ENCODE peak calls at places on chromosomes 6 and 20, in four cellular contexts. B is GM12878, O is HepG2, D is K562. I is an unnamed sample.

GRCh38 chr20:31572042-31572700 is 32.9 kb upstream of the ID1 start:
- DNase-seq in B (no peak), O (no peak), D (no peak), I (no peak)

GRCh38 chr6:26329763-26330511 is 35.1 kb upstream of the BTN3A2 start:
- DNase-seq in D (peak), B (no peak), O (peak), I (no peak)

GRCh38 chr20:55211481-55211880 is 736.1 kb downstream of the DOK5 start:
- DNase-seq in D (no peak), O (no peak), B (no peak), I (no peak)

GRCh38 chr6:170206931-170207431 is 83.9 kb downstream of the DLL1 start:
- DNase-seq in B (no peak), D (no peak), O (no peak), I (no peak)

GRCh38 chr6:40789143-40789764 is 202.1 kb upstream of the LRFN2 start:
- DNase-seq in B (no peak), O (no peak), D (no peak), I (no peak)

GRCh38 chr20:64079273-64080012 is at the start of gene RGS19:
- DNase-seq in O (peak), D (peak), B (no peak), I (peak)

GRCh38 chr6:36131517-36132220 is 1.4 kb downstream of the MAPK13 start:
- DNase-seq in D (peak), O (peak), B (peak), I (no peak)

GRCh38 chr6:10595731-10596664 is 74.8 kb downstream of the GCNT2 start:
- DNase-seq in B (no peak), O (no peak), D (no peak), I (no peak)

GRCh38 chr6:161462148-161462547 is 188.3 kb upstream of the AGPAT4 start:
- DNase-seq in D (no peak), B (no peak), O (no peak), I (peak)

GRCh38 chr6:169738204-169738971 is 13.0 kb downstream of the DYNLT2 start:
- DNase-seq in O (no peak), B (no peak), D (no peak), I (no peak)

GRCh38 chr20:53613748-53614147 is 20.1 kb upstream of the ZNF217 start:
- DNase-seq in O (no peak), D (no peak), B (no peak), I (no peak)
- TF ChIP-seq POLR2AphosphoS2 in O (no peak), D (no peak), B (no peak), I (no peak)

DNA sequence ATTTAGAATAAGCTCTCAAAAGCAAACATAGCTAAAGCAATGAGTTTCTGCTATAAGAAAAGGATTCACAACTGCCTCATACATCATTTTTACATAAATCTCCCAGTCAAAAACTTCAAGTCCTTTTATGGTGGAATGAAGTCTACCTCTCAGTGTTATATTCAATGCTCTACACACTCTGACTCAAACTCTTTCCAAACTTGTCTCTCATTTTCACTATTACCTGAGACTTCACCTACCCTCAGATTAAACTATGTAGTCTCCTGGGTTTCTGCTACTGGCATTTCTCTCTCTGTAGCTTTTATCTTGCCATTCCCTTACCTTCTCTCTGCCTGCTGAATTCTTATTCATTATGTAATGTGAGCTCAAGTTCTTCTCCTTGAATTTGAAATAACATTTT is 11.4 kb downstream of the KIAA0408 start:
- DNase-seq in D (no peak), B (no peak), O (no peak), I (no peak)
- TF ChIP-seq POLR2AphosphoS2 in D (no peak), B (no peak), O (no peak), I (no peak)

DNA sequence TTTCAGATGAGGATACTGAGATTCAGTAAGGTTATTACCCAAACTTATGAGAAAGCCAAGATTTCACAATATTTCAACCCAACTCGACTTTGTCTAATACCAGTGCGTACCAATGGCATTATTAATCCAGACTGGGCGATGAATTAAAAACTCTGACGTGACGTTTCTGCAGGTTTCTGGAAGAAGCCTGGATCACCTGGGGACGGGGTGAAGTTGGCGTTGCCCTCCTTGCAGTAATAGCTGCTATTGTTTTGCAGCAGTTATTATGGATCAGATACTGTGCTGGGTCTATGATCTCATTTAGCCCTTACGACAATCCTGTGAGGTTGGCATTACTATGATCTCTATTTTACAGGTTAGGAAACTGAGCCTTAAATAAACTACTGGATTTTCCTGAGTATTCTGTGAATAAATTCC is 569 bp upstream of the CDC5L start:
- DNase-seq in B (no peak), O (no peak), D (no peak), I (no peak)
- TF ChIP-seq POLR2AphosphoS2 in B (no peak), O (no peak), D (no peak), I (no peak)

GRCh38 chr6:20845592-20845991 is 311.3 kb downstream of the CDKAL1 start:
- DNase-seq in D (no peak), O (no peak), B (no peak), I (no peak)
- TF ChIP-seq POLR2AphosphoS2 in D (no peak), O (no peak), B (no peak), I (no peak)

GRCh38 chr6:147204843-147205311 is 660 bp downstream of the STXBP5 start:
- DNase-seq in O (no peak), D (no peak), B (no peak), I (no peak)

GRCh38 chr6:147205690-147206600 is 1.7 kb downstream of the STXBP5 start:
- DNase-seq in O (peak), D (peak), B (no peak), I (no peak)

GRCh38 chr6:147203311-147204059 is 732 bp upstream of the STXBP5 start:
- DNase-seq in B (peak), O (peak), D (peak), I (peak)

GRCh38 chr6:147202516-147203310 is 1.5 kb upstream of the STXBP5 start:
- DNase-seq in O (peak), B (peak), D (peak), I (peak)

GRCh38 chr6:147204060-147204785 is at the start of gene STXBP5:
- DNase-seq in D (peak), O (peak), B (no peak), I (no peak)
- TF ChIP-seq POLR2AphosphoS2 in D (no peak), O (no peak), B (no peak), I (no peak)

GRCh38 chr20:59159091-59159821 is 4.4 kb upstream of the ZNF831 start:
- DNase-seq in B (no peak), O (no peak), D (peak), I (no peak)
- TF ChIP-seq POLR2AphosphoS2 in B (no peak), O (no peak), D (no peak), I (no peak)

GRCh38 chr6:145836170-145836569 is 21.6 kb upstream of the FBXO30 start:
- DNase-seq in D (no peak), O (no peak), B (no peak), I (no peak)
- TF ChIP-seq POLR2AphosphoS2 in D (no peak), O (no peak), B (no peak), I (no peak)

GRCh38 chr20:40880063-40880715 is 148.4 kb upstream of the TOP1 start:
- DNase-seq in O (no peak), D (no peak), B (peak), I (no peak)
- TF ChIP-seq POLR2AphosphoS2 in O (no peak), D (no peak), B (no peak), I (no peak)

GRCh38 chr6:45808917-45809316 is 206.7 kb downstream of the CLIC5 start:
- DNase-seq in B (no peak), D (no peak), O (no peak), I (no peak)
- TF ChIP-seq POLR2AphosphoS2 in B (no peak), D (no peak), O (no peak), I (no peak)

GRCh38 chr20:57966609-57967008 is 256.8 kb upstream of the PMEPA1 start:
- DNase-seq in D (no peak), O (no peak), B (no peak), I (no peak)

GRCh38 chr20:57964011-57964862 is 254.4 kb upstream of the PMEPA1 start:
- DNase-seq in D (no peak), O (no peak), B (no peak), I (no peak)

GRCh38 chr20:57965441-57965840 is 255.6 kb upstream of the PMEPA1 start:
- DNase-seq in O (no peak), D (no peak), B (no peak), I (no peak)

GRCh38 chr20:57967364-57967763 is 257.5 kb upstream of the PMEPA1 start:
- DNase-seq in O (no peak), B (no peak), D (no peak), I (no peak)

DNA sequence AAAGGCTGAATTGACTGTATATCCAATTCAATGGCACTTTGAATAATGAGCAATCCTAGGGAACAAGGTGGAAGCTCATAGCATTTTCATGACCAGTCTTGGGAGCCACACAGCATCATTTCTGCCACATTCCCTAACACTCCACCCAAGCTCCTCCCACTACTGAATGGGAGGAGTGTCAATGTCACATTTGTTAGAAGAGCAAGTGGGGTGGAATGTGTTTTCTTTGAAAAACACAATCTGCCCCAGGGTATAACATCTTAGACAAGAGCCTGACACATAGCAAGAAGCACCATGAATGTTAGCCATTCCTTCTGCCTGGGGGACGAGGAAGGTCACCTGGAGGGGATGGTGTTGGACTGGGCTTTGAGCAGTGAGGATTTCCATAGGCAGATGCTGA is 258.3 kb upstream of the PMEPA1 start:
- DNase-seq in D (no peak), B (no peak), O (no peak), I (no peak)
- TF ChIP-seq POLR2AphosphoS2 in D (no peak), B (no peak), O (no peak), I (no peak)